ENCODE peak calls at places on chromosomes 2 and 18, in four cellular contexts. I is activated T-helper 1 cell treated with Interleukin-2 at 50 U/mL for 16 hours, U is astrocyte of the cerebellum, Q is GM13976. S is an unnamed sample.

GRCh38 chr2:54605836-54606235 is 117.6 kb upstream of the EML6 start:
- DNase-seq in I (no peak), U (peak; percentile 75), Q (no peak), S (no peak)

GRCh38 chr2:160205511-160205910 is 5.4 kb upstream of the ITGB6 start:
- DNase-seq in I (no peak), U (peak; percentile 86), Q (no peak), S (peak; percentile 96)

GRCh38 chr18:64717026-64717425 is 568.1 kb upstream of the LINC00305 start:
- DNase-seq in I (no peak), U (no peak), Q (no peak), S (no peak)

GRCh38 chr18:48852792-48853191 is 98.0 kb downstream of the SMAD7 start:
- DNase-seq in I (no peak), U (no peak), Q (no peak), S (no peak)

GRCh38 chr2:144518744-144519596 is 949 bp downstream of the ZEB2 start:
- DNase-seq in I (no peak), U (no peak), Q (peak; percentile 56), S (no peak)

GRCh38 chr2:22340711-22341110 is 1044.3 kb upstream of the KLHL29 start:
- DNase-seq in I (no peak), U (no peak), Q (no peak), S (no peak)

GRCh38 chr2:240932001-240932723 is 26.0 kb downstream of the CROCC2 start:
- DNase-seq in I (no peak), U (no peak), Q (no peak), S (no peak)

GRCh38 chr2:241268716-241269445 is 46.6 kb downstream of the HDLBP start:
- DNase-seq in I (no peak), U (no peak), Q (no peak), S (no peak)

GRCh38 chr2:19041773-19042172 is 316.6 kb downstream of the OSR1 start:
- DNase-seq in I (no peak), U (no peak), Q (no peak), S (no peak)

GRCh38 chr2:65436169-65436824 is 3.9 kb upstream of the SPRED2 start:
- DNase-seq in I (no peak), U (peak; percentile 78), Q (peak; percentile 77), S (peak; percentile 51)

GRCh38 chr18:79139206-79139605 is 70.0 kb downstream of the ATP9B start:
- DNase-seq in I (no peak), U (no peak), Q (no peak), S (no peak)

GRCh38 chr2:72126186-72127100 is 21.2 kb downstream of the CYP26B1 start:
- DNase-seq in I (no peak), U (no peak), Q (no peak), S (no peak)

GRCh38 chr2:173544621-173545363 is 190.1 kb downstream of the CDCA7 start:
- DNase-seq in I (no peak), U (no peak), Q (no peak), S (no peak)

GRCh38 chr2:236705295-236706114 is 135.9 kb downstream of the ACKR3 start:
- DNase-seq in I (no peak), U (no peak), Q (no peak), S (no peak)

GRCh38 chr2:48932667-48933066 is 177.1 kb upstream of the LHCGR start:
- DNase-seq in I (no peak), U (no peak), Q (no peak), S (no peak)

GRCh38 chr2:116545611-116546010 is 1268.9 kb upstream of the DDX18 start:
- DNase-seq in I (no peak), U (no peak), Q (no peak), S (no peak)

GRCh38 chr2:47738331-47738730 is 44.6 kb upstream of the MSH6 start:
- DNase-seq in I (no peak), U (no peak), Q (no peak), S (no peak)

GRCh38 chr2:220071716-220072115 is 444.3 kb downstream of the SLC4A3 start:
- DNase-seq in I (no peak), U (no peak), Q (no peak), S (no peak)

GRCh38 chr2:84894758-84895520 is 10.5 kb upstream of the TMSB10 start:
- DNase-seq in I (no peak), U (no peak), Q (no peak), S (no peak)

GRCh38 chr2:53593891-53594585 is 173.6 kb upstream of the CHAC2 start:
- DNase-seq in I (no peak), U (peak; percentile 80), Q (no peak), S (peak; percentile 84)

GRCh38 chr2:138779451-138780440 is at the start of gene NXPH2:
- DNase-seq in I (no peak), U (no peak), Q (peak; percentile 17), S (no peak)

GRCh38 chr2:9656270-9656766 is 25.5 kb upstream of the YWHAQ start:
- DNase-seq in I (peak; percentile 37), U (peak; percentile 88), Q (peak; percentile 84), S (peak; percentile 80)

GRCh38 chr18:25360301-25360899 is 8.4 kb upstream of the ZNF521 start:
- DNase-seq in I (no peak), U (no peak), Q (no peak), S (no peak)

GRCh38 chr2:46655551-46656436 is 176.4 kb downstream of the TMEM247 start:
- DNase-seq in I (no peak), U (no peak), Q (no peak), S (peak; percentile 36)

GRCh38 chr2:201059961-201060525 is 11.4 kb downstream of the HYCC2 start:
- DNase-seq in I (no peak), U (no peak), Q (no peak), S (no peak)

GRCh38 chr2:204228169-204228940 is 291.8 kb downstream of the ICOS start:
- DNase-seq in I (no peak), U (no peak), Q (no peak), S (peak; percentile 24)

S was measured in retinal pigment epithelial cell.